ENCODE peak calls at places on chromosomes 5 and 9, in seven cellular contexts. B, F, C, H, Z, R and Y are unnamed samples.

GRCh38 chr5:31692561-31693221 is 53.8 kb downstream of the PDZD2 start:
- DNase-seq in Z (no peak), C (no peak), R (peak), B (no peak), F (no peak), H (no peak), Y (no peak)

GRCh38 chr5:157571357-157571827 is 4.2 kb downstream of the ADAM19 start:
- DNase-seq in R (no peak), C (no peak), F (peak), B (no peak), H (no peak), Z (peak), Y (peak)

GRCh38 chr9:136705564-136705963 is 6.8 kb upstream of the DIPK1B start:
- DNase-seq in H (no peak), B (no peak), F (peak), C (no peak), R (no peak), Z (no peak), Y (no peak)

GRCh38 chr5:84696651-84697050 is 312.0 kb upstream of the EDIL3 start:
- DNase-seq in B (no peak), F (no peak), R (no peak), H (no peak), C (no peak), Z (no peak), Y (no peak)

GRCh38 chr5:142675211-142675599 is 10.7 kb downstream of the FGF1 start:
- DNase-seq in C (no peak), F (no peak), H (no peak), Z (no peak), B (no peak), R (no peak), Y (no peak)

GRCh38 chr9:114214686-114215397 is 59.5 kb downstream of the COL27A1 start:
- DNase-seq in Z (no peak), R (no peak), H (no peak), F (no peak), B (no peak), C (no peak), Y (no peak)

GRCh38 chr9:83511051-83511450 is 27.1 kb downstream of the FRMD3 start:
- DNase-seq in B (no peak), R (no peak), H (peak), F (peak), Z (no peak), C (no peak), Y (peak)

GRCh38 chr5:116652903-116653302 is 78.3 kb upstream of the SEMA6A start:
- DNase-seq in F (no peak), H (no peak), R (no peak), Z (no peak), C (no peak), B (no peak), Y (no peak)

GRCh38 chr9:123246534-123246933 is 21.9 kb downstream of the STRBP start:
- DNase-seq in R (no peak), C (no peak), Z (no peak), B (no peak), H (no peak), F (no peak), Y (no peak)

GRCh38 chr5:178281321-178281720 is 48.7 kb upstream of the PHYKPL start:
- DNase-seq in B (no peak), H (no peak), F (no peak), Z (no peak), C (no peak), R (no peak), Y (no peak)

GRCh38 chr5:57042524-57042931 is 90.6 kb upstream of the MIER3 start:
- DNase-seq in H (no peak), B (no peak), C (no peak), R (no peak), Z (no peak), F (peak), Y (no peak)